ENCODE peak calls at places on chromosomes 3 and 15, in eight cellular contexts. E is GM10248; O is NCI-H69; G is germinal center; Q is epithelial cell of esophagus; Z is cardiac fibroblast; J is stimulated activated CD4-positive, alpha-beta T cell treated with anti-CD3 and anti-CD28 coated beads, TNF-alpha, amount 100 ng/mL, for 1 hour; L is ecto neural progenitor cell. D is an unnamed sample.

GRCh38 chr3:11803977-11804903 is 42.4 kb downstream of the TAMM41 start:
- DNase-seq in E (peak; percentile 63), O (peak; percentile 61), G (peak; percentile 71), Q (peak; percentile 75), Z (peak; percentile 78), J (no peak), L (peak; percentile 51), D (peak; percentile 33)

GRCh38 chr3:175020101-175020500 is 161.0 kb downstream of the NAALADL2 start:
- DNase-seq in E (no peak), O (no peak), G (no peak), Q (peak; percentile 3), Z (no peak), J (no peak), L (no peak), D (no peak)

GRCh38 chr3:9897408-9898372 is 5.0 kb upstream of the IL17RE start:
- DNase-seq in E (no peak), O (peak; percentile 52), G (no peak), Q (peak; percentile 89), Z (peak; percentile 51), J (no peak), L (no peak), D (no peak)

GRCh38 chr3:108103971-108104797 is 13.4 kb upstream of the CD47 start:
- DNase-seq in E (no peak), O (peak; percentile 83), G (no peak), Q (no peak), Z (peak; percentile 66), J (no peak), L (no peak), D (no peak)

GRCh38 chr15:35750051-35750450 is 204.1 kb upstream of the DPH6 start:
- DNase-seq in E (no peak), O (no peak), G (no peak), Q (no peak), Z (no peak), J (no peak), L (no peak), D (no peak)

GRCh38 chr3:27079427-27080105 is 289.6 kb downstream of the NEK10 start:
- DNase-seq in E (no peak), O (peak; percentile 42), G (no peak), Q (no peak), Z (peak; percentile 12), J (no peak), L (no peak), D (no peak)

GRCh38 chr15:78167227-78167888 is 18.2 kb downstream of the IDH3A start:
- DNase-seq in E (peak; percentile 69), O (no peak), G (no peak), Q (no peak), Z (no peak), J (no peak), L (no peak), D (peak; percentile 76)

GRCh38 chr15:95192923-95193322 is 961.6 kb downstream of the MCTP2 start:
- DNase-seq in E (no peak), O (no peak), G (no peak), Q (no peak), Z (no peak), J (no peak), L (no peak), D (no peak)

GRCh38 chr3:159844801-159845261 is 143.8 kb upstream of the IL12A start:
- DNase-seq in E (no peak), O (peak; percentile 31), G (no peak), Q (no peak), Z (no peak), J (no peak), L (no peak), D (no peak)

GRCh38 chr3:15428539-15428938 is 1.1 kb downstream of the EAF1 start:
- DNase-seq in E (no peak), O (peak; percentile 18), G (no peak), Q (peak; percentile 95), Z (peak; percentile 56), J (no peak), L (no peak), D (no peak)

GRCh38 chr15:64740361-64741170 is 34.8 kb downstream of the RBPMS2 start:
- DNase-seq in E (peak; percentile 61), O (peak; percentile 20), G (no peak), Q (peak; percentile 55), Z (peak; percentile 87), J (no peak), L (no peak), D (no peak)

GRCh38 chr3:134563614-134564013 is 77.8 kb downstream of the CEP63 start:
- DNase-seq in E (no peak), O (no peak), G (no peak), Q (peak; percentile 83), Z (no peak), J (no peak), L (no peak), D (no peak)

GRCh38 chr3:39150803-39151631 is 2.4 kb downstream of the CSRNP1 start:
- DNase-seq in E (no peak), O (peak; percentile 74), G (no peak), Q (peak; percentile 90), Z (peak; percentile 98), J (peak; percentile 63), L (peak; percentile 77), D (no peak)

GRCh38 chr3:190108789-190109188 is 11.9 kb downstream of the P3H2 start:
- DNase-seq in E (no peak), O (no peak), G (no peak), Q (no peak), Z (peak; percentile 51), J (no peak), L (no peak), D (no peak)

GRCh38 chr15:51200791-51201190 is 106.1 kb upstream of the TNFAIP8L3 start:
- DNase-seq in E (no peak), O (no peak), G (no peak), Q (peak; percentile 11), Z (no peak), J (no peak), L (no peak), D (no peak)

GRCh38 chr15:80151148-80151547 is 1.7 kb upstream of the FAH start:
- DNase-seq in E (no peak), O (no peak), G (no peak), Q (no peak), Z (no peak), J (no peak), L (no peak), D (no peak)

GRCh38 chr3:28139967-28140634 is 101.3 kb upstream of the CMC1 start:
- DNase-seq in E (no peak), O (peak; percentile 71), G (no peak), Q (peak; percentile 15), Z (peak; percentile 67), J (no peak), L (no peak), D (no peak)

GRCh38 chr15:52422001-52422400 is 106.7 kb downstream of the MYO5A start:
- DNase-seq in E (no peak), O (no peak), G (no peak), Q (no peak), Z (no peak), J (no peak), L (no peak), D (no peak)

GRCh38 chr3:25572919-25573385 is 91.8 kb downstream of the TOP2B start:
- DNase-seq in E (no peak), O (no peak), G (no peak), Q (no peak), Z (peak; percentile 30), J (no peak), L (no peak), D (no peak)

GRCh38 chr3:67737911-67738865 is 83.8 kb upstream of the SUCLG2 start:
- DNase-seq in E (no peak), O (no peak), G (no peak), Q (no peak), Z (no peak), J (no peak), L (no peak), D (no peak)

GRCh38 chr15:74628949-74629348 is 13.3 kb downstream of the CLK3 start:
- DNase-seq in E (no peak), O (no peak), G (no peak), Q (no peak), Z (no peak), J (no peak), L (no peak), D (no peak)

GRCh38 chr3:37024092-37024491 is 30.8 kb downstream of the MLH1 start:
- DNase-seq in E (no peak), O (no peak), G (peak; percentile 22), Q (no peak), Z (peak; percentile 25), J (no peak), L (no peak), D (no peak)

GRCh38 chr3:60742606-60743145 is 508.6 kb downstream of the FHIT start:
- DNase-seq in E (no peak), O (peak; percentile 83), G (no peak), Q (peak; percentile 13), Z (peak; percentile 17), J (no peak), L (peak; percentile 61), D (no peak)

GRCh38 chr3:156533205-156533604 is 21.7 kb downstream of the SSR3 start:
- DNase-seq in E (no peak), O (no peak), G (no peak), Q (no peak), Z (no peak), J (no peak), L (no peak), D (no peak)

D was measured in DND-41.